ENCODE peak calls at places on chromosomes 16 and 17, in six cellular contexts. R, A, K, J, Z and L are unnamed samples.

GRCh38 chr16:8864480-8864879 is 4.3 kb downstream of the CARHSP1 start:
- DNase-seq in R (no peak), A (no peak), K (no peak), J (no peak), Z (no peak), L (no peak)

GRCh38 chr17:78476149-78476548 is 97.7 kb downstream of the PGS1 start:
- DNase-seq in R (no peak), A (no peak), K (no peak), J (no peak), Z (no peak), L (no peak)

GRCh38 chr17:27511154-27511553 is 54.9 kb downstream of the KSR1 start:
- DNase-seq in R (no peak), A (no peak), K (no peak), J (no peak), Z (no peak), L (no peak)

GRCh38 chr17:77528516-77529327 is 388.0 kb downstream of the SEC14L1 start:
- DNase-seq in R (peak), A (no peak), K (peak), J (no peak), Z (no peak), L (no peak)

GRCh38 chr17:12554251-12554650 is 111.4 kb upstream of the MYOCD start:
- DNase-seq in R (no peak), A (no peak), K (no peak), J (no peak), Z (no peak), L (no peak)

GRCh38 chr17:11467639-11468038 is 130.6 kb upstream of the DNAH9 start:
- DNase-seq in R (no peak), A (no peak), K (no peak), J (no peak), Z (no peak), L (no peak)

GRCh38 chr17:56679148-56679766 is 85.8 kb downstream of the NOG start:
- DNase-seq in R (no peak), A (no peak), K (peak), J (no peak), Z (peak), L (no peak)

GRCh38 chr16:17368951-17369350 is 101.8 kb downstream of the XYLT1 start:
- DNase-seq in R (no peak), A (no peak), K (no peak), J (no peak), Z (no peak), L (no peak)

GRCh38 chr16:57371494-57372371 is 557 bp upstream of the CX3CL1 start:
- DNase-seq in R (no peak), A (no peak), K (no peak), J (no peak), Z (no peak), L (no peak)

GRCh38 chr17:63445571-63446217 is 412 bp downstream of the CYB561 start:
- DNase-seq in R (no peak), A (no peak), K (peak), J (peak), Z (peak), L (no peak)

GRCh38 chr17:82213251-82214011 is 789 bp upstream of the CCDC57 start:
- DNase-seq in R (peak), A (no peak), K (peak), J (peak), Z (peak), L (no peak)

GRCh38 chr16:72561-73537 is at the start of gene RHBDF1:
- DNase-seq in R (peak), A (no peak), K (peak), J (peak), Z (peak), L (no peak)

GRCh38 chr17:10117581-10118001 is 80.8 kb downstream of the GAS7 start:
- DNase-seq in R (peak), A (no peak), K (no peak), J (peak), Z (no peak), L (peak)

GRCh38 chr16:23383881-23384280 is 69.1 kb downstream of the COG7 start:
- DNase-seq in R (no peak), A (no peak), K (no peak), J (no peak), Z (no peak), L (no peak)

GRCh38 chr16:50036426-50036825 is 11.4 kb downstream of the CNEP1R1 start:
- DNase-seq in R (no peak), A (no peak), K (no peak), J (no peak), Z (no peak), L (no peak)

GRCh38 chr17:37231882-37232281 is 143.9 kb upstream of the C17orf78 start:
- DNase-seq in R (no peak), A (no peak), K (no peak), J (no peak), Z (no peak), L (no peak)

GRCh38 chr16:85936761-85937343 is 37.9 kb downstream of the IRF8 start:
- DNase-seq in R (no peak), A (no peak), K (no peak), J (no peak), Z (no peak), L (no peak)

GRCh38 chr16:9077001-9077809 is 14.2 kb upstream of the HAPSTR1 start:
- DNase-seq in R (no peak), A (no peak), K (peak), J (no peak), Z (no peak), L (no peak)

GRCh38 chr17:2267354-2267753 is 36.2 kb downstream of the SMG6 start:
- DNase-seq in R (no peak), A (no peak), K (peak), J (no peak), Z (no peak), L (no peak)

GRCh38 chr16:7452090-7452489 is 119.4 kb downstream of the RBFOX1 start:
- DNase-seq in R (no peak), A (no peak), K (no peak), J (no peak), Z (no peak), L (no peak)

GRCh38 chr16:8696880-8697279 is 22.5 kb downstream of the ABAT start:
- DNase-seq in R (no peak), A (no peak), K (no peak), J (no peak), Z (no peak), L (no peak)

GRCh38 chr17:74148901-74149596 is 54.4 kb upstream of the RPL38 start:
- DNase-seq in R (no peak), A (no peak), K (no peak), J (no peak), Z (no peak), L (peak)

GRCh38 chr17:74117999-74118421 is 85.5 kb upstream of the RPL38 start:
- DNase-seq in R (peak), A (no peak), K (peak), J (no peak), Z (no peak), L (peak)

GRCh38 chr16:11089504-11090124 is 145.2 kb downstream of the CLEC16A start:
- DNase-seq in R (peak), A (no peak), K (no peak), J (peak), Z (no peak), L (no peak)

GRCh38 chr17:603405-604193 is 111.0 kb downstream of the VPS53 start:
- DNase-seq in R (no peak), A (no peak), K (no peak), J (no peak), Z (no peak), L (no peak)

GRCh38 chr17:66462010-66462409 is 159.6 kb downstream of the PRKCA start:
- DNase-seq in R (no peak), A (no peak), K (no peak), J (peak), Z (no peak), L (no peak)

GRCh38 chr16:86519007-86519648 is 8.8 kb downstream of the FOXF1 start:
- DNase-seq in R (peak), A (no peak), K (no peak), J (no peak), Z (no peak), L (no peak)

GRCh38 chr17:72470338-72471133 is 349.7 kb downstream of the SOX9 start:
- DNase-seq in R (no peak), A (no peak), K (no peak), J (no peak), Z (no peak), L (no peak)

GRCh38 chr16:77805403-77805802 is 17.0 kb downstream of the VAT1L start:
- DNase-seq in R (no peak), A (no peak), K (peak), J (no peak), Z (no peak), L (no peak)

GRCh38 chr17:7889166-7889584 is 586 bp downstream of the CHD3 start:
- DNase-seq in R (peak), A (no peak), K (peak), J (peak), Z (peak), L (peak)

DNA sequence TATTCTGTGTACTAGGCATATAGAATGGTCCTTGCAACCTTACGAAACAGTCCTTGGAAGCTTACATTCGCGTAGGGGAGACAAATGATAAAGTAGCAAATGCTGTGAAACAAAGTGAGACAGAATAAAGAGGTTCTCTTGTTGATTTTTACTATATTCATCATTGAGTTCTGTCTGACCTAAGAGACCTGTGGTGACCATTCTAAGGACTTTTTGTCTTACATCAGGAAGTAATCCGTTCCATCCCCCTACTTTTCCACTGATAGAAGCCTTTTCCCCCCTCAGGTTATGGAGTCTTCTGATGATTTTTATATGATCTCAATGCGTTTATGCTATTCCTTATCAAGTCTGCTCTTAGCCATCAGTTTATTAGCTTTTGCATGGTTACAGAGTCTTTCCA is 66.8 kb upstream of the RASL10B start:
- DNase-seq in R (no peak), A (no peak), K (no peak), J (no peak), Z (no peak), L (no peak)
- TF ChIP-seq EP300 in R (no peak), A (no peak), K (no peak), J (no peak), Z (no peak), L (no peak)

DNA sequence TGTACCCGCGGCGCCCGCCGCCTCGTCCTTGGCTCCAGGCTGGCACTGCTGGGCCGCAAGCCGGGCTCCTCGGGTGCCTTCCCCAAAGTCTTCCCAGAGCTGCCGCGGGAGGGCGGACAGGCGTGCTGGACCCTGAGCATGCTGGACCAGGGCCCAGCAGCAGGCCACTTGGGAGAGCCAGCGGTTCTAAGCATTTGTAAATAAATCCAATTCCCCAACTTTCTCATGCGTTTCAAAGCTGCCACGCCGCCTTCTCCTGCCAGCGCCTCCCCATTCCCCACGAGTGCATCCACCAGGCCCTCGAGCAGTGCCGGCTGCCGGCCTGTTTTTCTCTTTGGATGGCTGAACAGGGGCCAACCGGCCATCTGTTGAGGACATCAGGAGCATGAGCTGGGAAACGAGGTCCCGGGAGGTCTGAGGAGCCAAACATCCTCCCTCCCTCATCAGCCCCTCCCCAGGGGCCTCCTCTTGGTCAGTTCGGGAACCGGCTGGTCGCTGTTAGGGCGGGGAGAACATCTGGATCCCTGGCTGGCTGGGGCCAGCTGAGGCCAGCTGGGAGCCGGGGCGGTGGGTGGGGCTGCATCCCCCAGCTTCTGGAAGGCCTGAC is 20.6 kb upstream of the PABPN1L start:
- DNase-seq in R (peak), A (no peak), K (no peak), J (peak), Z (no peak), L (no peak)
- H3K4me3 ChIP-seq in R (no peak), A (no peak), K (no peak), J (no peak), Z (no peak), L (no peak)

GRCh38 chr17:42087736-42088705 is 10.3 kb downstream of the ZNF385C start:
- DNase-seq in R (no peak), A (no peak), K (no peak), J (no peak), Z (no peak), L (no peak)
- TF ChIP-seq EP300 in R (no peak), A (no peak), K (no peak), J (no peak), Z (no peak), L (no peak)

GRCh38 chr17:3961564-3962047 is 2.6 kb downstream of the ATP2A3 start:
- DNase-seq in R (no peak), A (no peak), K (no peak), J (peak), Z (no peak), L (no peak)
- H3K4me3 ChIP-seq in R (no peak), A (no peak), K (no peak), J (no peak), Z (no peak), L (peak)

GRCh38 chr17:15999141-15999973 is at the start of the genes TTC19 and ZSWIM7:
- DNase-seq in R (peak), A (peak), K (peak), J (peak), Z (peak), L (peak)
- TF ChIP-seq EP300 in R (no peak), A (no peak), K (no peak), J (peak), Z (no peak), L (peak)

GRCh38 chr16:70695351-70696070 is 9.7 kb upstream of the MTSS2 start:
- DNase-seq in R (no peak), A (no peak), K (peak), J (peak), Z (peak), L (no peak)

GRCh38 chr16:70698901-70699300 is 13.0 kb upstream of the MTSS2 start:
- DNase-seq in R (no peak), A (no peak), K (no peak), J (no peak), Z (no peak), L (no peak)

GRCh38 chr16:70697601-70698170 is 11.8 kb upstream of the MTSS2 start:
- DNase-seq in R (no peak), A (no peak), K (no peak), J (no peak), Z (no peak), L (no peak)

GRCh38 chr16:70696368-70696767 is 10.5 kb upstream of the MTSS2 start:
- DNase-seq in R (no peak), A (no peak), K (no peak), J (no peak), Z (no peak), L (no peak)

GRCh38 chr16:70696952-70697600 is 11.2 kb upstream of the MTSS2 start:
- DNase-seq in R (no peak), A (no peak), K (no peak), J (peak), Z (no peak), L (no peak)
- H3K4me3 ChIP-seq in R (no peak), A (no peak), K (no peak), J (no peak), Z (no peak), L (no peak)

GRCh38 chr16:79402356-79402755 is 198.2 kb downstream of the MAF start:
- DNase-seq in R (no peak), A (no peak), K (no peak), J (peak), Z (no peak), L (no peak)

GRCh38 chr16:79401782-79402181 is 198.8 kb downstream of the MAF start:
- DNase-seq in R (no peak), A (no peak), K (no peak), J (no peak), Z (no peak), L (no peak)

GRCh38 chr16:79402920-79403319 is 197.6 kb downstream of the MAF start:
- DNase-seq in R (no peak), A (no peak), K (no peak), J (no peak), Z (no peak), L (no peak)

GRCh38 chr16:79401157-79401556 is 199.4 kb downstream of the MAF start:
- DNase-seq in R (no peak), A (no peak), K (no peak), J (no peak), Z (no peak), L (no peak)

GRCh38 chr16:79400462-79401149 is 199.9 kb downstream of the MAF start:
- DNase-seq in R (no peak), A (no peak), K (no peak), J (peak), Z (no peak), L (no peak)
- TF ChIP-seq EP300 in R (no peak), A (no peak), K (no peak), J (no peak), Z (no peak), L (no peak)

DNA sequence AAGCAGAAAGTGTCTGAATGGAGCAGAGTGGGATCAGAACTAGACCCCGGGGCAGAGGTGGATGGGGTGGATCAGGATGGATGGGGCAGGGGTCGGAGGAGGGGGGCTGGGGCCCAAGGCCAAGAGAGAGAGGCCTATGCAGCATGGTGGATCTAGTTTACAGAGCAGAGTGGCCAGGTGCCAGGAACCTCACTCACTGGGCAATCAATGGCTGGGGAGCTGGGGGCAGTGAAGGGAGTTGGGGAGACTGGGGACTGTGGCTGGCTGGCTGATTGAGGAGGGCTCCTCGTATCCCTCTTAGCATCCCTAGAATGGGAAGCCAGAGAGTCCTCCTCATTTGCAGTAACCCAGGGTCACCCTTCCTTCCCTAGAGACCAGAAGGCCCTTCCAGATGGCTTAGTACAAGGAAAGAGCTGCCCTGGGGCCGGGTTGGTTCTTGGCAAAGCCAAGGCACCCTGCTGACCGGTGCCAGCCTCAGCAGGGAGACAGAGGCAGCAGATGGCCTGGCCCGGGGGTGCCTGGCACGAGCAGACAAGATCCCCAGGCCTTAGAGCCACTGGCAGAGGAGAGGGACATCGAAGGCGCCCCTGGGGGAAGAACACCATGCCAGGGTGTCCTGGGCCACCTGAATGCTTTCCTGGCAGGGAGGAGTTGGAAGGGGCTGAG is 36.8 kb downstream of the SRCIN1 start:
- DNase-seq in R (no peak), A (no peak), K (peak), J (no peak), Z (no peak), L (no peak)
- H3K4me3 ChIP-seq in R (no peak), A (no peak), K (no peak), J (no peak), Z (no peak), L (no peak)